ENCODE peak calls at places on chromosomes 13 and 19, in four cellular contexts. Q is HepG2, A is K562, S is HCT116. J is an unnamed sample.

GRCh38 chr19:8367327-8368001 is 3.5 kb downstream of the ANGPTL4 start:
- DNase-seq in Q (no peak), A (peak), S (no peak), J (no peak)

GRCh38 chr19:40805258-40805868 is 6.4 kb downstream of the EGLN2 start:
- DNase-seq in Q (no peak), A (no peak), S (no peak), J (no peak)

GRCh38 chr13:99067160-99067985 is 89.5 kb upstream of the DOCK9 start:
- DNase-seq in Q (peak), A (no peak), S (peak), J (peak)

GRCh38 chr13:45975337-45975736 is 77.2 kb downstream of the ZC3H13 start:
- DNase-seq in Q (no peak), A (no peak), S (no peak), J (no peak)

GRCh38 chr13:21075303-21076264 is 14.2 kb upstream of the LATS2 start:
- DNase-seq in Q (no peak), A (no peak), S (no peak), J (no peak)

GRCh38 chr19:56946164-56946563 is 105.6 kb upstream of the PEG3 start:
- DNase-seq in Q (no peak), A (no peak), S (no peak), J (no peak)

GRCh38 chr13:40485611-40486517 is 180.6 kb downstream of the FOXO1 start:
- DNase-seq in Q (no peak), A (no peak), S (no peak), J (no peak)

GRCh38 chr13:95298971-95299627 is 2.2 kb downstream of the ABCC4 start:
- DNase-seq in Q (no peak), A (peak), S (peak), J (no peak)

GRCh38 chr13:25143693-25144092 is 28.4 kb downstream of the AMER2 start:
- DNase-seq in Q (no peak), A (no peak), S (no peak), J (no peak)

GRCh38 chr19:19655641-19656343 is 7.7 kb downstream of the ATP13A1 start:
- DNase-seq in Q (no peak), A (no peak), S (no peak), J (no peak)

GRCh38 chr19:2678043-2678671 is 24.3 kb downstream of the GNG7 start:
- DNase-seq in Q (no peak), A (no peak), S (no peak), J (no peak)

GRCh38 chr19:43432866-43433673 is 18.4 kb downstream of the TEX101 start:
- DNase-seq in Q (peak), A (peak), S (peak), J (no peak)

GRCh38 chr19:33440241-33440640 is 66.7 kb downstream of the CEBPG start:
- DNase-seq in Q (no peak), A (no peak), S (no peak), J (no peak)

GRCh38 chr19:29245221-29245620 is 32.3 kb upstream of the UQCRFS1 start:
- DNase-seq in Q (no peak), A (no peak), S (no peak), J (no peak)

GRCh38 chr13:81800433-81800832 is 1459.5 kb upstream of the SPRY2 start:
- DNase-seq in Q (no peak), A (no peak), S (no peak), J (no peak)

GRCh38 chr13:38821753-38822551 is 135.1 kb downstream of the FREM2 start:
- DNase-seq in Q (no peak), A (no peak), S (no peak), J (no peak)

GRCh38 chr13:23469901-23470525 is 36.5 kb upstream of the SACS start:
- DNase-seq in Q (no peak), A (no peak), S (no peak), J (no peak)

GRCh38 chr13:78598933-78599332 is 4.4 kb downstream of the POU4F1 start:
- DNase-seq in Q (no peak), A (no peak), S (no peak), J (no peak)

DNA sequence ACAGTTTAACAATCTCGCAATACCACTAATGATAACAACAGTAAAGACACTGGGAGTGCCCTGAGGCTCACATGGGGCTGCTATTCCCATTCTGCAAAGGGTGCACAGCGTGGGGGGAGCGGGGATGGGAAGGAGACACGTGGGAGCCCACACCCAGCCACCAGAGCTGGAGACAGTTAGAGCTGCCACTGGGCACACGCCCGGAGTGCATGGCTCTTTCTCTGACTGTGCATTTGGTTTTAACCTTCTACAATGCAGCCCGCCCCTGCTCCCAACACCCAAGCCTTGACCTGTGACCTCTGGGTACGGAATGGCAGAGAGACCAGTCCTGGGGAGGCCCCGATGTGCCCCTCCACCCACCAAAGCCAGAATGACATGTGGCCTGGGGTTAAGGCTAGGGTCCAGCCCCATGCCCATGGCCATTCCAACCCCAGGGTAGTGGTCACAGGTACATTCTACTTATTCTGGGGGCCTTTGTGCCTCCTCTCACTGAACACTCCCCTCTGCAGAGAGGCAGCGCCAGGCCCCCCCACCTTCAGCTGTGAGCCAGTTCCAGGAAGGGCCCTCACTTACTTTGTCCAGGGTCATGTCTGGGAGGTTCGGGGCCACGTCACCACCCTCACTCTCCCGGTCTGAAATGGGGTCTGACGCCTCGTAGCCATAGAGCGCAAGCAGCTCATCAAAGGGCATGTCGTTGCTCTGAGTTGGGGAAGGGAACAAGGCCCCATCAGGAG is 17.1 kb downstream of the MIER2 start:
- DNase-seq in Q (no peak), A (no peak), S (no peak), J (no peak)
- TF ChIP-seq TCF7L2 in Q (no peak), A (no peak), S (no peak), J (no peak)

GRCh38 chr19:58407658-58408151 is 744 bp upstream of the ZNF584 start:
- DNase-seq in Q (peak), A (peak), S (no peak), J (no peak)

GRCh38 chr19:58401825-58402433 is 6.5 kb downstream of the RNF225 start:
- DNase-seq in Q (no peak), A (no peak), S (no peak), J (no peak)

GRCh38 chr19:58408152-58409009 is at the start of gene ZNF584:
- DNase-seq in Q (peak), A (peak), S (peak), J (peak)

GRCh38 chr19:58409010-58409790 is 751 bp downstream of the ZNF584 start:
- DNase-seq in Q (no peak), A (peak), S (no peak), J (no peak)

GRCh38 chr19:58406818-58407657 is 1.4 kb upstream of the ZNF584 start:
- DNase-seq in Q (peak), A (peak), S (no peak), J (no peak)
- TF ChIP-seq CTCF in Q (peak), A (peak), S (no peak), J (peak)

DNA sequence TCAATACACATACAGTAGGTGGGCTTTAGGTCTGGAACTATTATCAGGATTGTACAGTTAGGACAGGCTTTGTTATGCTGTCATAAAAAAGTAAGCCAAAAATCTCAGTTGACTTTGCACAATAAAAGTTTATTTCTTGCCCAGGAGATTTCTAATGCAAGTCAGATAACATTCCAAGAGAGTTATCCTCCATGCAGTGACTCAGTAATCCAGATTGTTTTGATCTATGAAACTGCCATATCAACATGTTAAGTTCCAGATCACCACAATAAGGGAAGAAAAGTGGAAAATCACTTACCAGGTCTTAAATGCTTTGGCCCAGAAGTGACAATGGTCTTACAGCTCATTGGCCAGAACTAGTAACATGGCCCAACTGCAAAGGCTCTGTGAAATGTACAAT is 636.2 kb upstream of the KLF12 start:
- DNase-seq in Q (no peak), A (no peak), S (no peak), J (no peak)
- TF ChIP-seq TCF7L2 in Q (no peak), A (no peak), S (no peak), J (no peak)

GRCh38 chr19:10682397-10683063 is 18.7 kb upstream of the QTRT1 start:
- DNase-seq in Q (no peak), A (no peak), S (no peak), J (no peak)

GRCh38 chr19:10678813-10679212 is 22.4 kb upstream of the QTRT1 start:
- DNase-seq in Q (no peak), A (no peak), S (no peak), J (no peak)

GRCh38 chr19:10679743-10680142 is 21.5 kb upstream of the QTRT1 start:
- DNase-seq in Q (no peak), A (no peak), S (no peak), J (no peak)

GRCh38 chr19:10681658-10682057 is 19.6 kb upstream of the QTRT1 start:
- DNase-seq in Q (no peak), A (no peak), S (no peak), J (no peak)

GRCh38 chr19:10680545-10681135 is 20.6 kb upstream of the QTRT1 start:
- DNase-seq in Q (no peak), A (no peak), S (no peak), J (no peak)
- TF ChIP-seq CTCF in Q (no peak), A (no peak), S (no peak), J (no peak)

GRCh38 chr19:35783469-35784400 is 8.4 kb downstream of the ARHGAP33 start:
- DNase-seq in Q (no peak), A (peak), S (no peak), J (no peak)

GRCh38 chr19:35785087-35785627 is 9.8 kb downstream of the ARHGAP33 start:
- DNase-seq in Q (no peak), A (no peak), S (no peak), J (no peak)

GRCh38 chr19:35786299-35787160 is 11.2 kb downstream of the ARHGAP33 start:
- DNase-seq in Q (no peak), A (no peak), S (no peak), J (no peak)

GRCh38 chr19:35782589-35782988 is 7.2 kb downstream of the ARHGAP33 start:
- DNase-seq in Q (no peak), A (no peak), S (no peak), J (no peak)

GRCh38 chr19:35784401-35785086 is 9.2 kb downstream of the ARHGAP33 start:
- DNase-seq in Q (no peak), A (no peak), S (no peak), J (no peak)
- TF ChIP-seq TCF7L2 in Q (no peak), A (no peak), S (no peak), J (no peak)

GRCh38 chr13:27339299-27339698 is 68.7 kb downstream of the RASL11A start:
- DNase-seq in Q (peak), A (peak), S (peak), J (no peak)
- TF ChIP-seq CTCF in Q (peak), A (peak), S (peak), J (peak)

GRCh38 chr13:113763254-113763653 is 4.2 kb downstream of the TMEM255B start:
- DNase-seq in Q (no peak), A (no peak), S (no peak), J (no peak)
- TF ChIP-seq TCF7L2 in Q (no peak), A (no peak), S (no peak), J (no peak)

J was measured in Panc1.